ENCODE peak calls at places on chromosomes 4 and X, in five cellular contexts. K, E, U, G and C are unnamed samples.

GRCh38 chr4:100908540-100908939 is 390.7 kb upstream of the EMCN start:
- DNase-seq in G (no peak), K (no peak), U (no peak), E (no peak), C (no peak)

GRCh38 chr4:114229721-114230120 is 250.3 kb upstream of the ARSJ start:
- DNase-seq in U (no peak), E (no peak), G (no peak), K (no peak), C (no peak)

GRCh38 chr4:96465834-96466233 is 625.9 kb downstream of the PDHA2 start:
- DNase-seq in U (no peak), G (no peak), K (no peak), E (no peak), C (no peak)

GRCh38 chr4:73764513-73764912 is 24.1 kb downstream of the CXCL8 start:
- DNase-seq in E (no peak), U (no peak), K (no peak), G (no peak), C (no peak)

GRCh38 chr4:52995341-52996030 is 133.4 kb downstream of the RASL11B start:
- DNase-seq in K (no peak), G (no peak), U (no peak), E (no peak), C (no peak)

GRCh38 chrX:91080822-91081221 is 353.8 kb upstream of the PABPC5 start:
- DNase-seq in U (no peak), E (no peak), G (no peak), K (no peak), C (no peak)

GRCh38 chr4:78092850-78093249 is 35.7 kb downstream of the FRAS1 start:
- DNase-seq in K (no peak), E (no peak), U (no peak), G (no peak), C (no peak)

GRCh38 chrX:81110286-81110685 is 91.4 kb downstream of the HMGN5 start:
- DNase-seq in G (no peak), K (no peak), E (no peak), U (no peak), C (no peak)

GRCh38 chr4:183807420-183808101 is 97.5 kb upstream of the STOX2 start:
- DNase-seq in G (no peak), U (no peak), E (no peak), K (no peak), C (no peak)

GRCh38 chr4:137621056-137621455 is 88.8 kb upstream of the PCDH18 start:
- DNase-seq in G (no peak), K (no peak), E (no peak), U (no peak), C (no peak)

GRCh38 chrX:39928704-39929439 is 168.9 kb downstream of the BCOR start:
- DNase-seq in U (no peak), E (no peak), G (no peak), K (no peak), C (no peak)